ENCODE peak calls at places on chromosomes 2 and 18, in four cellular contexts. E is thyroid gland, C is heart left ventricle, P is tibial artery. S is an unnamed sample.

GRCh38 chr2:177772529-177772928 is 300.0 kb downstream of the PDE11A start:
- DNase-seq in C (no peak), E (no peak), P (no peak), S (no peak)

GRCh38 chr2:223363085-223363484 is 239.1 kb downstream of the SCG2 start:
- DNase-seq in C (no peak), E (no peak), P (no peak), S (no peak)

GRCh38 chr2:134391751-134392160 is 137.9 kb downstream of the MGAT5 start:
- DNase-seq in E (no peak), P (no peak), C (no peak), S (no peak)

GRCh38 chr2:24538720-24539119 is 47.7 kb downstream of the NCOA1 start:
- DNase-seq in E (no peak), C (no peak), P (no peak), S (no peak)

GRCh38 chr2:213476641-213477040 is 192.4 kb downstream of the SPAG16 start:
- DNase-seq in C (no peak), P (no peak), E (no peak), S (peak; percentile 9)

GRCh38 chr18:64699116-64699515 is 550.2 kb upstream of the LINC00305 start:
- DNase-seq in C (no peak), E (no peak), P (no peak), S (no peak)

GRCh38 chr2:164496421-164496820 is 124.9 kb downstream of the GRB14 start:
- DNase-seq in E (no peak), P (no peak), C (no peak), S (no peak)

GRCh38 chr2:25363733-25364132 is 22.0 kb upstream of the DNMT3A start:
- DNase-seq in E (peak; percentile 43), P (no peak), C (no peak), S (no peak)

GRCh38 chr2:235049069-235049468 is 97.3 kb downstream of the SH3BP4 start:
- DNase-seq in E (no peak), C (peak; percentile 14), P (no peak), S (no peak)

GRCh38 chr2:162328424-162329157 is 10.1 kb upstream of the IFIH1 start:
- DNase-seq in C (no peak), E (no peak), P (no peak), S (no peak)

GRCh38 chr2:240972201-240972600 is 26.2 kb upstream of the SNED1 start:
- DNase-seq in C (no peak), E (no peak), P (no peak), S (no peak)

GRCh38 chr2:69124327-69124726 is 111.3 kb downstream of the ANTXR1 start:
- DNase-seq in E (no peak), P (no peak), C (no peak), S (no peak)

GRCh38 chr2:101234169-101234938 is 18.3 kb upstream of the CNOT11 start:
- DNase-seq in P (no peak), C (no peak), E (no peak), S (no peak)

GRCh38 chr2:173961346-173961705 is 3.8 kb downstream of the SP3 start:
- DNase-seq in C (no peak), P (no peak), E (no peak), S (no peak)

GRCh38 chr2:240877460-240878340 is 9.1 kb downstream of the AGXT start:
- DNase-seq in C (no peak), P (no peak), E (no peak), S (no peak)

GRCh38 chr2:222882484-222882928 is 21.7 kb downstream of the ACSL3 start:
- DNase-seq in E (peak; percentile 75), C (no peak), P (no peak), S (no peak)

GRCh38 chr2:240898108-240898730 is 2.3 kb upstream of the MAB21L4 start:
- DNase-seq in P (no peak), C (peak; percentile 61), E (peak; percentile 20), S (no peak)

GRCh38 chr2:212928681-212929080 is 222.7 kb downstream of the IKZF2 start:
- DNase-seq in E (no peak), P (no peak), C (no peak), S (peak; percentile 42)

GRCh38 chr18:59453468-59453961 is 94.5 kb upstream of the LMAN1 start:
- DNase-seq in E (no peak), C (no peak), P (no peak), S (no peak)

GRCh38 chr2:71226391-71226964 is 425 bp downstream of the PAIP2B start:
- DNase-seq in C (peak; percentile 44), E (peak; percentile 58), P (peak; percentile 31), S (no peak)

GRCh38 chr2:150023044-150023443 is 435.5 kb upstream of the MMADHC start:
- DNase-seq in E (no peak), P (no peak), C (no peak), S (no peak)

GRCh38 chr18:54947115-54947514 is 12.1 kb downstream of the CCDC68 start:
- DNase-seq in P (no peak), E (peak; percentile 48), C (peak; percentile 27), S (no peak)

GRCh38 chr2:72803151-72803550 is 22.7 kb downstream of the EXOC6B start:
- DNase-seq in P (no peak), E (no peak), C (no peak), S (no peak)

GRCh38 chr2:218260742-218261423 is at the start of gene GPBAR1:
- DNase-seq in P (peak; percentile 63), E (no peak), C (no peak), S (no peak)

GRCh38 chr18:12048827-12049175 is 44.8 kb upstream of the ANKRD62 start:
- DNase-seq in C (no peak), E (no peak), P (no peak), S (peak; percentile 28)

GRCh38 chr2:95015261-95015918 is 10.1 kb upstream of the MAL start:
- DNase-seq in P (no peak), C (no peak), E (no peak), S (no peak)

GRCh38 chr2:44560352-44560751 is 198.6 kb downstream of the CAMKMT start:
- DNase-seq in P (no peak), C (no peak), E (peak; percentile 9), S (no peak)

GRCh38 chr2:226740039-226740648 is 59.5 kb downstream of the IRS1 start:
- DNase-seq in P (no peak), C (no peak), E (no peak), S (no peak)

GRCh38 chr2:9103663-9104277 is 100.3 kb upstream of the MBOAT2 start:
- DNase-seq in P (no peak), E (no peak), C (no peak), S (no peak)

GRCh38 chr2:10079931-10080535 is at the start of gene CYS1:
- DNase-seq in C (peak; percentile 39), P (no peak), E (peak; percentile 26), S (no peak)

GRCh38 chr2:112451317-112451716 is 17.9 kb upstream of the RGPD8 start:
- DNase-seq in E (no peak), P (no peak), C (no peak), S (no peak)

DNA sequence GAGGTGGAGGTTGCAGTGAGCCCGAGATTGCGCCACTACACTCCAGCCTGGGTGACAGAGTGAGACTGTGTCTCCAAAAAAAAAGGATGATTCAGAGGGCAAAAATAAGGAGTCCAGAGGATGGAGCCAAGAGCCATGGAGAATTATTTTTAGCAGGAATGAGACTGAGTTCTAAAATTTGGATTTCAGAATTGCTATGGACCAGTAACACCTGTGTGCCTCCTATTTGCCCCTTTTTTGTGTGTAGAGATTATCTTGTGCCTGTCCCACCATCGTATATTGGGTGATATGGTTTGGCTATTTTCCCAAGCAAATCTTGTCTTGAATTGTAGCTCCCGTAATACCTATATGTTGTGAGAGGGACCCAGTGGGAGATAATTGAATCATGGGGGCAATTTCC is 16.4 kb upstream of the RGPD8 start:
- DNase-seq in P (no peak), E (no peak), C (no peak), S (no peak)
- H3K4me3 ChIP-seq in P (no peak overlapping the region), E (no peak overlapping the region), C (no peak overlapping the region), S (no peak overlapping the region)

DNA sequence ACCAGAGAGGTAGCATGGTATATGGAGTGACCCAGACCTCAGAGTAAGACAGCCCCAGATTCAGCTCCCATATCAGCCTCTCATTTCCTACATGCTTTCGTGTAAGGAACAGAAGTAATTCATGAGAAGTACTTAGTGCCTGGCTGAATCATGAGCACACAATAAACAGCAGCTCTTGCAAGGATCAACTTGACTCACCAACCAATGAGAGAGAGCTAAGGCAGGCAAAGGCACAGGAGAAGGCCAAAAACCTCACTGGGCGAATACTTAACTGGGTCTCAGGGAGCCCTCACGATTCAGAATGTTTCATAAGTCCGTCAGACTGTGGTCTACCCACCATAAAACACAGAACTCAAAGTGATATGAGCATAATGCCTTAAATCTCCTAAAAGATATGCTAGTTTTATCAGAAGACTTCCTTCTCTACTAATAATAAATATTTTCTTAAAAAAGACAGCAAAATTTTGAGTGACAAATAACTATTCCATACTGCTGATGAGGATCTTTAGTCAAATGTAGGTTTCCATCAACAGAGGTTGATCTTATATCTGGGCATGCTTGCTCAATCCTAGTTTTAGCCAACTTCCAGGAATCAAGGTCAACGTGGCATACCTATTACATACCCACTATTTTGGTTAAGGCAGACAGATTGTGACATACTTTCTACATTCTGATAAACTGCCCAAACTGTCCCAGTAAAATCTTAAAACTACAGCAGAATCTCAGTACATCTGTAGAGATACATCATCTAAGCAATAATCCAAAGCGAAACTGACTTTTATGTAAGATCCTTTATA is 34.9 kb downstream of the IMMT start:
- DNase-seq in P (no peak), C (no peak), E (no peak), S (no peak)
- H3K36me3 ChIP-seq in P (peaks cover 79% of the 10 kb centered on the region), C (no peaks in the 10 kb centered on the region), E (peaks cover 61% of the 10 kb centered on the region), S (peaks cover 15% of the 10 kb centered on the region)

GRCh38 chr2:124915567-124915966 is 890.5 kb downstream of the CNTNAP5 start:
- DNase-seq in C (no peak), P (no peak), E (no peak), S (no peak)
- TF ChIP-seq CTCF in C (no peak), P (no peak), E (no peak), S (no peak)

DNA sequence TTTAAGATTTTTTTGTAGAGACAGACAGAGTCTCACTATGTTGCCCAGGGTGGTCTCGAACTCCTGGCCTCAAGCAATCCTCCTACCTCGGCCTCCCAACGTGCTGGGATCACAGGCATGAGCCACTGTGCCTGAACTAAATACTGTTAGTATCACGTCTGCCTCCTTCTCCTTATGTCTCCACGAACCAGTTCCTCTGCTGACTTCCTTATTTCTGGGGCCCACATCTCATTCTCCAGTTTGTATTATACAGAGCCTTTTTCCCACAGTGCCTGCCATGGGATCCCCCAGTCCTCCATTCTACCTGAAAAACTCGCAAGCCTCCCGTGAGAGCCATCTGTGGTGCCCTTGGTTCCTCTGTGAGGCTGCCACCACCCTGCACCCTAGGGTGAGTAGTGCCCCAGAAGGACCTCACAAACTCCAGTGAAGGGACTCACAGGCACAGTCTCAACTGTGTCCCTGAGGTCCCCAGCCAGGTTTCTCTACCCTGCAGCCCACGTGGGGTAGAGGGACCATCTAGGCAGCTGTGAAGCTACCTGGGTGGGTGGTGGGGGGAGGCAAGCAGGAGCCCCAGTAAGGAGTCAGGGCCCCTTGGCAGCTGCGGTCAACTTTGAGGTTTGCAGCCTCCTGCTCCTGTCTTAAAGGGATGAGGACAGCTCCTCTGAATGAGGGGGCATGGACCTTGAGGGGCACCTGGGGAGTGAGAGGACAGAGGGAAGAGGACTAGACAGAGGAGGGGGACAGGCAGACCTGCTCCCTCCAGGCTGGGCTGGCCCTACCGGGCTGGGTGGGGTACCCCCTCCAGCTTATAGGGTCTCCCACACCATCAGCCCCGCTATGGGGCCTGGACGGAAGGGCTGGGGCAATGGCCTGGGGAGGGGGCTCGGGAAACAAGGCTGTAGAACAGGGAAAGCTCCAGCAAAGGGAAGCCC is 1.1 kb downstream of the PSTPIP2 start:
- DNase-seq in E (no peak), C (no peak), P (no peak), S (no peak)
- H3K4me3 ChIP-seq in E (peak overlapping the region; percentile 71), C (peak overlapping the region; percentile 76), P (peak overlapping the region; percentile 84), S (peak overlapping the region; percentile 89)